ENCODE peak calls at places on chromosomes 6 and 20, in five cellular contexts. T, I, C, D and E are unnamed samples.
A peak's percentile ranks its signal among the peaks of the same experiment; 100 is the strongest.

GRCh38 chr6:10510592-10511367 is 10.4 kb upstream of the GCNT2 start:
- DNase-seq in T (peak; percentile 48), I (peak; percentile 22), C (peak; percentile 58), D (peak; percentile 65), E (peak; percentile 75)

GRCh38 chr6:33589723-33590530 is 9.9 kb upstream of the BAK1 start:
- DNase-seq in T (peak; percentile 65), D (peak; percentile 8), I (peak; percentile 64), C (peak; percentile 98), E (peak; percentile 67)

GRCh38 chr20:4585104-4585753 is 136.5 kb upstream of the PRND start:
- DNase-seq in D (no peak), T (no peak), I (no peak), C (no peak), E (no peak)

GRCh38 chr6:169849396-169849795 is 98.0 kb downstream of the ERMARD start:
- DNase-seq in C (no peak), D (no peak), I (no peak), T (no peak), E (peak; percentile 19)

GRCh38 chr6:14275493-14275851 is 157.9 kb downstream of the CD83 start:
- DNase-seq in I (no peak), T (no peak), D (no peak), C (no peak), E (peak; percentile 78)

GRCh38 chr20:32970973-32971300 is 33.3 kb downstream of the SUN5 start:
- DNase-seq in T (no peak), D (no peak), C (no peak), I (no peak), E (no peak)

GRCh38 chr6:52910091-52910490 is 593 bp upstream of the GSTA3 start:
- DNase-seq in T (no peak), C (no peak), D (peak; percentile 32), I (no peak), E (no peak)

GRCh38 chr20:18077157-18077556 is 19.4 kb upstream of the OVOL2 start:
- DNase-seq in T (no peak), C (no peak), I (no peak), D (no peak), E (no peak)

GRCh38 chr6:150535818-150536220 is 63.9 kb upstream of the PLEKHG1 start:
- DNase-seq in T (no peak), I (no peak), D (no peak), C (no peak), E (no peak)

GRCh38 chr20:46279104-46279503 is 29.2 kb downstream of the CDH22 start:
- DNase-seq in T (no peak), D (no peak), I (no peak), C (no peak), E (no peak)

GRCh38 chr6:160520043-160520904 is 143.8 kb downstream of the LPA start:
- DNase-seq in D (peak; percentile 57), I (peak; percentile 75), C (peak; percentile 53), T (peak; percentile 78), E (peak; percentile 86)

GRCh38 chr6:15628499-15629131 is 34.2 kb downstream of the DTNBP1 start:
- DNase-seq in D (peak; percentile 87), T (no peak), I (no peak), C (peak; percentile 68), E (no peak)

GRCh38 chr6:168129292-168130167 is 50.5 kb upstream of the FRMD1 start:
- DNase-seq in I (no peak), D (no peak), T (no peak), C (no peak), E (no peak)

GRCh38 chr6:87357479-87358196 is 13.0 kb downstream of the C6orf163 start:
- DNase-seq in T (no peak), D (no peak), C (no peak), I (no peak), E (no peak)

GRCh38 chr6:146700078-146700686 is 101.4 kb downstream of the ADGB start:
- DNase-seq in T (peak; percentile 23), C (peak; percentile 46), D (peak; percentile 63), I (peak; percentile 68), E (peak; percentile 47)

GRCh38 chr6:73610444-73611275 is 43.1 kb downstream of the SLC17A5 start:
- DNase-seq in D (peak; percentile 48), I (no peak), C (peak; percentile 59), T (peak; percentile 42), E (no peak)

GRCh38 chr6:128412680-128413079 is 107.7 kb downstream of the PTPRK start:
- DNase-seq in C (no peak), I (no peak), D (no peak), T (no peak), E (no peak)

GRCh38 chr20:35618372-35619131 is 2.9 kb downstream of the SPAG4 start:
- DNase-seq in I (no peak), T (no peak), D (no peak), C (no peak), E (no peak)

GRCh38 chr6:157994126-157994795 is 12.6 kb downstream of the SYNJ2 start:
- DNase-seq in I (no peak), T (no peak), C (no peak), D (no peak), E (no peak)

GRCh38 chr6:148758492-148758891 is 11.7 kb downstream of the UST start:
- DNase-seq in C (no peak), D (peak; percentile 99), I (no peak), T (no peak), E (no peak)